ENCODE peak calls at places on chromosomes 16 and 17, in five cellular contexts. One of them, this sample, is unnamed.

GRCh38 chr17:44350733-44351226 is 5.7 kb downstream of the GRN start:
- DNase-seq in CD8-positive, alpha-beta T cell: peak; percentile 77
- DNase-seq in heart right ventricle: peak; percentile 56
- DNase-seq in neuronal stem cell: peak; percentile 57
- DNase-seq in kidney: peak; percentile 87
- DNase-seq in this sample: peak; percentile 73

GRCh38 chr16:66434619-66435430 is 7.7 kb downstream of the BEAN1 start:
- DNase-seq in neuronal stem cell: no peak
- DNase-seq in CD8-positive, alpha-beta T cell: no peak
- DNase-seq in heart right ventricle: no peak
- DNase-seq in kidney: no peak
- DNase-seq in this sample: no peak

GRCh38 chr16:88593910-88594309 is 23.7 kb downstream of the ZC3H18 start:
- DNase-seq in CD8-positive, alpha-beta T cell: no peak
- DNase-seq in heart right ventricle: no peak
- DNase-seq in kidney: no peak
- DNase-seq in neuronal stem cell: no peak
- DNase-seq in this sample: no peak

GRCh38 chr17:27559996-27560481 is 70.9 kb upstream of the LGALS9 start:
- DNase-seq in kidney: peak; percentile 91
- DNase-seq in heart right ventricle: peak; percentile 87
- DNase-seq in neuronal stem cell: no peak
- DNase-seq in CD8-positive, alpha-beta T cell: no peak
- DNase-seq in this sample: peak; percentile 83

GRCh38 chr17:7383742-7384488 is 3.0 kb downstream of the TNK1 start:
- DNase-seq in neuronal stem cell: no peak
- DNase-seq in kidney: peak; percentile 82
- DNase-seq in CD8-positive, alpha-beta T cell: peak; percentile 73
- DNase-seq in heart right ventricle: no peak
- DNase-seq in this sample: peak; percentile 76

GRCh38 chr17:65459667-65460415 is 101.6 kb downstream of the AXIN2 start:
- DNase-seq in heart right ventricle: no peak
- DNase-seq in kidney: no peak
- DNase-seq in neuronal stem cell: no peak
- DNase-seq in CD8-positive, alpha-beta T cell: no peak
- DNase-seq in this sample: no peak

GRCh38 chr17:9350083-9350482 is 225.5 kb downstream of the STX8 start:
- DNase-seq in kidney: no peak
- DNase-seq in neuronal stem cell: no peak
- DNase-seq in heart right ventricle: no peak
- DNase-seq in CD8-positive, alpha-beta T cell: no peak
- DNase-seq in this sample: no peak

GRCh38 chr17:43917348-43918025 is 10.2 kb upstream of the MPP2 start:
- DNase-seq in kidney: no peak
- DNase-seq in CD8-positive, alpha-beta T cell: peak; percentile 54
- DNase-seq in neuronal stem cell: no peak
- DNase-seq in heart right ventricle: peak; percentile 34
- DNase-seq in this sample: no peak

GRCh38 chr17:2396568-2397246 is 4.2 kb downstream of the MNT start:
- DNase-seq in neuronal stem cell: peak; percentile 90
- DNase-seq in kidney: peak; percentile 99
- DNase-seq in heart right ventricle: peak; percentile 96
- DNase-seq in CD8-positive, alpha-beta T cell: peak; percentile 17
- DNase-seq in this sample: peak; percentile 95

GRCh38 chr17:74190154-74190553 is 13.3 kb upstream of the RPL38 start:
- DNase-seq in neuronal stem cell: no peak
- DNase-seq in CD8-positive, alpha-beta T cell: no peak
- DNase-seq in kidney: peak; percentile 1
- DNase-seq in heart right ventricle: no peak
- DNase-seq in this sample: no peak

GRCh38 chr17:57091186-57091618 is 6.2 kb downstream of the AKAP1 start:
- DNase-seq in neuronal stem cell: no peak
- DNase-seq in heart right ventricle: peak; percentile 84
- DNase-seq in CD8-positive, alpha-beta T cell: no peak
- DNase-seq in kidney: no peak
- DNase-seq in this sample: peak; percentile 93

GRCh38 chr17:50884354-50885311 is 18.5 kb upstream of the TOB1 start:
- DNase-seq in CD8-positive, alpha-beta T cell: no peak
- DNase-seq in neuronal stem cell: no peak
- DNase-seq in heart right ventricle: no peak
- DNase-seq in kidney: no peak
- DNase-seq in this sample: no peak

GRCh38 chr17:68458260-68459029 is 1.1 kb upstream of the WIPI1 start:
- DNase-seq in neuronal stem cell: no peak
- DNase-seq in kidney: no peak
- DNase-seq in heart right ventricle: no peak
- DNase-seq in CD8-positive, alpha-beta T cell: no peak
- DNase-seq in this sample: no peak

GRCh38 chr17:45334231-45334630 is 17.4 kb upstream of the MAP3K14 start:
- DNase-seq in heart right ventricle: no peak
- DNase-seq in kidney: no peak
- DNase-seq in CD8-positive, alpha-beta T cell: no peak
- DNase-seq in neuronal stem cell: no peak
- DNase-seq in this sample: no peak

GRCh38 chr17:33732116-33732515 is 439.0 kb upstream of the ASIC2 start:
- DNase-seq in heart right ventricle: no peak
- DNase-seq in kidney: no peak
- DNase-seq in CD8-positive, alpha-beta T cell: no peak
- DNase-seq in neuronal stem cell: peak; percentile 51
- DNase-seq in this sample: no peak

DNA sequence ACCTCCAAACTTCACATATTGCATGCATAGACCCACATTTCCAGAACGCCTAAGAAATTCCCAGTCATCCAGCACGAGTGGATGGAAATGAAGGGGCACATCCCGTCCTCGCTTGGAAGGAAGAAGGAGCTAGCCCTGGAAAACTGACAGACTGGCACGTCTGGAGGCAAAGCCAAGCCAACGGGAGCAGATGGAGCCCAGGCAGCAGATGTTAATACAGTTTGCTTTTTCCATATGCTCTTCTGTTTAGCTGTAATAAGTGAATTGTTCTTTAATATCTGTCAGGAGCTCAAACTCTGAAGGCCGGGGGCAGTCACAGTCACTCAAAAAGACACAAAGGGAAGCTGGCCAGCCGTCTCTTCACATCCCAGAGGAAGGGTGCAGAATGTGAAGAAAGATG is 187.7 kb downstream of the XYLT1 start:
- DNase-seq in neuronal stem cell: no peak
- DNase-seq in heart right ventricle: no peak
- DNase-seq in CD8-positive, alpha-beta T cell: no peak
- DNase-seq in kidney: no peak
- DNase-seq in this sample: no peak
- H3K4me1 ChIP-seq in neuronal stem cell: peaks cover 10% of the 10 kb centered on the region
- H3K4me1 ChIP-seq in heart right ventricle: no peaks in the 10 kb centered on the region
- H3K4me1 ChIP-seq in CD8-positive, alpha-beta T cell: no peaks in the 10 kb centered on the region
- H3K4me1 ChIP-seq in kidney: no peaks in the 10 kb centered on the region
- H3K4me1 ChIP-seq in this sample: peaks cover 7% of the 10 kb centered on the region

DNA sequence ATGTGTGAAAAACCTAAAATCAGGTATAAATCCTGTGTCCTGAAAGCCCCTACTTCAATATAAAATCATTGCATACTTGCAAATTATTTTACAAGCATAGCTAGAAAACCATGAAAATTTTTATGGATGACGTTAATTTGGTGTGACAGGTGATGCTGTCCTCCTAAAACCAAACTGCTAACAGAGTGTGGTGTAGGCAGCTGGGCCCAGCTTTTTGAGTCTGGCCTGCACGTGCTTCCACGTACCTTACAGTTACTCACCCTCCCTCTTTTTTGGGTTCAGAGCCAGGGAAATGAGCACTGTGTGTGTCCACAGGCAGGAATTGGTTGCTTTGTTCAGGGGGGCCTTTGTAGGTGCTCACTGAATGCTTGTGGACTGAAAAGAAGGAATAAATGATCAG is 36.4 kb downstream of the CLEC16A start:
- DNase-seq in neuronal stem cell: no peak
- DNase-seq in kidney: no peak
- DNase-seq in CD8-positive, alpha-beta T cell: no peak
- DNase-seq in heart right ventricle: no peak
- DNase-seq in this sample: no peak
- H3K4me1 ChIP-seq in neuronal stem cell: peaks cover 34% of the 10 kb centered on the region
- H3K4me1 ChIP-seq in kidney: peaks cover 6% of the 10 kb centered on the region
- H3K4me1 ChIP-seq in CD8-positive, alpha-beta T cell: no peaks in the 10 kb centered on the region
- H3K4me1 ChIP-seq in heart right ventricle: no peaks in the 10 kb centered on the region
- H3K4me1 ChIP-seq in this sample: no peaks in the 10 kb centered on the region

GRCh38 chr17:20040216-20040615 is 31.1 kb downstream of the SPECC1 start:
- DNase-seq in CD8-positive, alpha-beta T cell: no peak
- DNase-seq in kidney: no peak
- DNase-seq in heart right ventricle: no peak
- DNase-seq in neuronal stem cell: no peak
- DNase-seq in this sample: no peak

GRCh38 chr17:20043034-20043433 is 33.9 kb downstream of the SPECC1 start:
- DNase-seq in kidney: peak; percentile 65
- DNase-seq in heart right ventricle: no peak
- DNase-seq in neuronal stem cell: no peak
- DNase-seq in CD8-positive, alpha-beta T cell: peak; percentile 11
- DNase-seq in this sample: no peak

GRCh38 chr17:20046629-20047028 is 37.5 kb downstream of the SPECC1 start:
- DNase-seq in CD8-positive, alpha-beta T cell: no peak
- DNase-seq in neuronal stem cell: no peak
- DNase-seq in kidney: no peak
- DNase-seq in heart right ventricle: no peak
- DNase-seq in this sample: no peak

GRCh38 chr17:20045476-20045875 is 36.3 kb downstream of the SPECC1 start:
- DNase-seq in neuronal stem cell: no peak
- DNase-seq in CD8-positive, alpha-beta T cell: no peak
- DNase-seq in heart right ventricle: no peak
- DNase-seq in kidney: no peak
- DNase-seq in this sample: no peak
- H3K4me1 ChIP-seq in neuronal stem cell: no peaks in the 10 kb centered on the region
- H3K4me1 ChIP-seq in CD8-positive, alpha-beta T cell: peaks cover 5% of the 10 kb centered on the region
- H3K4me1 ChIP-seq in heart right ventricle: no peaks in the 10 kb centered on the region
- H3K4me1 ChIP-seq in kidney: no peaks in the 10 kb centered on the region
- H3K4me1 ChIP-seq in this sample: no peaks in the 10 kb centered on the region

DNA sequence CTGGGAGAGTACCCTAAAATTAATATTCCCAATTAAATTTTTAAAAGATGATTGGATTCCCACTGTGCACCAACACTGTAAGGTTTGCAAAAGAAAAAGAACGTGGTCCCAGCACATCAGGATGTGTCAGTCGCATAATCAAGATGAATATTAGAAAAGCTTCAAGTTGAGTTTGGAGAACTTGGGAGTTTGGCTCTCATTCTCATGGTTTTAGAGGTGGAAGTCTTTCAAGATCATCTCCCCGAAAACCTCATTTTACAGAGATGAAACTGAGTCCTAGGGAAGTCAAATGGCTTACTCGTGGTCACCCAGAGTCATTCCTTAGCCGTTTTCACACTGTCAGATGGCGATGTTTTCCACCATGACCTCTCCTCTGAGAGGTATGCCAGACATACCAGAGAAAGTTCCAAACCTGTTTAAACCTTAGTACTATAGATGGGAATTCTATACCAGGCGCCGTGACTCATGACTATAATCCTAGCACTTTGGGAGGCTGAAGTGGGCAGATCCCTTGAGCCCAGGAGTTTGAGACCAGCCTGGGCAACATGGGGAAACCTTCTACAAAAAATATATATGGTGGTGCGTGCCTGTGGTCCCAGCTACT is 1.2 kb downstream of the SEC14L1 start:
- DNase-seq in heart right ventricle: no peak
- DNase-seq in CD8-positive, alpha-beta T cell: no peak
- DNase-seq in neuronal stem cell: no peak
- DNase-seq in kidney: no peak
- DNase-seq in this sample: no peak
- H3K4me1 ChIP-seq in heart right ventricle: peaks cover 7% of the 10 kb centered on the region
- H3K4me1 ChIP-seq in CD8-positive, alpha-beta T cell: peaks cover 31% of the 10 kb centered on the region
- H3K4me1 ChIP-seq in neuronal stem cell: peaks cover 14% of the 10 kb centered on the region
- H3K4me1 ChIP-seq in kidney: peaks cover 19% of the 10 kb centered on the region
- H3K4me1 ChIP-seq in this sample: peaks cover 35% of the 10 kb centered on the region